ENCODE peak calls at places on chromosomes 3 and 15, in six cellular contexts. F, U, K, O, H and R are unnamed samples.

GRCh38 chr3:139772539-139773500 is 95.0 kb upstream of the NMNAT3 start:
- DNase-seq in F (peak), U (peak), K (no peak), O (no peak), H (no peak), R (no peak)

GRCh38 chr15:55222588-55222987 is 25.8 kb upstream of the RSL24D1 start:
- DNase-seq in F (no peak), U (no peak), K (no peak), O (no peak), H (no peak), R (no peak)

GRCh38 chr15:73373221-73373620 is 4.5 kb upstream of the HCN4 start:
- DNase-seq in F (no peak), U (no peak), K (no peak), O (no peak), H (no peak), R (no peak)

GRCh38 chr15:72495007-72495406 is 20.9 kb downstream of the ARIH1 start:
- DNase-seq in F (no peak), U (no peak), K (no peak), O (no peak), H (no peak), R (no peak)

GRCh38 chr15:76333720-76334437 is 2.7 kb upstream of the ISL2 start:
- DNase-seq in F (peak), U (no peak), K (no peak), O (no peak), H (no peak), R (peak)

GRCh38 chr15:25438601-25439455 is at the start of gene UBE3A:
- DNase-seq in F (peak), U (peak), K (peak), O (peak), H (peak), R (peak)

GRCh38 chr15:80606571-80606970 is 88.5 kb upstream of the ABHD17C start:
- DNase-seq in F (no peak), U (no peak), K (no peak), O (no peak), H (no peak), R (no peak)

GRCh38 chr3:177751770-177752169 is 554.5 kb upstream of the TBL1XR1 start:
- DNase-seq in F (peak), U (no peak), K (no peak), O (no peak), H (no peak), R (peak)

GRCh38 chr3:58369876-58370275 is 37.2 kb downstream of the PXK start:
- DNase-seq in F (no peak), U (no peak), K (no peak), O (no peak), H (no peak), R (no peak)

GRCh38 chr3:152398495-152398894 is 129.8 kb downstream of the MBNL1 start:
- DNase-seq in F (no peak), U (no peak), K (no peak), O (peak), H (no peak), R (no peak)